ENCODE peak calls at places on chromosomes 4 and X, in nine cellular contexts. W is activated CD4-positive, alpha-beta T cell treated with anti-CD3 and anti-CD28 coated beads, Interleukin-2, amount 10 ng/mL, durations not matched to agents 7 days and 5 days; T is NCI-H2029; I is amniotic epithelial cell; H is Panc1; X is BJ; K is progenitor cell of endocrine pancreas; Z is AG09309; M is C1 segment of cervical spinal cord. G is an unnamed sample.

GRCh38 chrX:73668779-73669178 is 105.8 kb downstream of the CHIC1 start:
- DNase-seq in W (no peak), T (no peak), I (no peak), H (no peak), X (no peak), K (no peak), Z (no peak), M (no peak), G (peak)

GRCh38 chr4:7788193-7788592 is 151.5 kb downstream of the AFAP1 start:
- DNase-seq in W (no peak), T (no peak), I (no peak), H (no peak), X (no peak), K (no peak), Z (no peak), M (no peak), G (no peak)

GRCh38 chr4:66489370-66489769 is 819.1 kb upstream of the EPHA5 start:
- DNase-seq in W (no peak), T (no peak), I (no peak), H (no peak), X (no peak), K (no peak), Z (no peak), M (no peak), G (no peak)

GRCh38 chr4:1090465-1091440 is 22.6 kb downstream of the RNF212 start:
- DNase-seq in W (no peak), T (no peak), I (no peak), H (no peak), X (no peak), K (no peak), Z (no peak), M (no peak), G (no peak)

GRCh38 chr4:4574792-4575191 is 32.9 kb upstream of the STX18 start:
- DNase-seq in W (peak), T (no peak), I (peak), H (peak), X (peak), K (no peak), Z (peak), M (peak), G (peak)

GRCh38 chr4:154618708-154619315 is 6.4 kb upstream of the FGG start:
- DNase-seq in W (peak), T (no peak), I (peak), H (no peak), X (no peak), K (peak), Z (no peak), M (peak), G (peak)

GRCh38 chr4:71062436-71062835 is 69.0 kb downstream of the DCK start:
- DNase-seq in W (no peak), T (no peak), I (no peak), H (no peak), X (no peak), K (no peak), Z (no peak), M (no peak), G (no peak)

GRCh38 chr4:99762728-99763127 is 53.9 kb upstream of the DAPP1 start:
- DNase-seq in W (no peak), T (no peak), I (no peak), H (no peak), X (no peak), K (no peak), Z (no peak), M (no peak), G (no peak)

GRCh38 chr4:141388483-141388882 is 167.8 kb downstream of the ZNF330 start:
- DNase-seq in W (no peak), T (no peak), I (peak), H (no peak), X (peak), K (no peak), Z (peak), M (no peak), G (no peak)

GRCh38 chrX:19823031-19823430 is 64.4 kb downstream of the SH3KBP1 start:
- DNase-seq in W (no peak), T (no peak), I (no peak), H (no peak), X (no peak), K (no peak), Z (no peak), M (no peak), G (no peak)

GRCh38 chrX:153495362-153495751 is 577 bp downstream of the BGN start:
- DNase-seq in W (no peak), T (no peak), I (no peak), H (no peak), X (no peak), K (no peak), Z (no peak), M (peak), G (peak)

GRCh38 chrX:130975947-130976346 is 72.9 kb upstream of the ENOX2 start:
- DNase-seq in W (peak), T (peak), I (peak), H (peak), X (no peak), K (peak), Z (peak), M (no peak), G (no peak)

GRCh38 chrX:107429090-107429489 is 20.4 kb upstream of the FRMPD3 start:
- DNase-seq in W (peak), T (peak), I (peak), H (no peak), X (no peak), K (no peak), Z (no peak), M (no peak), G (no peak)

GRCh38 chr4:95248713-95249401 is 299.9 kb downstream of the UNC5C start:
- DNase-seq in W (no peak), T (no peak), I (no peak), H (no peak), X (no peak), K (no peak), Z (no peak), M (no peak), G (no peak)

GRCh38 chrX:112798736-112799135 is 41.9 kb downstream of the AMOT start:
- DNase-seq in W (no peak), T (no peak), I (no peak), H (no peak), X (no peak), K (no peak), Z (no peak), M (no peak), G (no peak)

GRCh38 chrX:112636951-112637541 is 42.7 kb downstream of the LHFPL1 start:
- DNase-seq in W (no peak), T (no peak), I (peak), H (no peak), X (peak), K (no peak), Z (peak), M (no peak), G (no peak)

GRCh38 chrX:9269134-9269533 is 195.7 kb upstream of the TBL1X start:
- DNase-seq in W (no peak), T (no peak), I (no peak), H (no peak), X (no peak), K (no peak), Z (no peak), M (no peak), G (no peak)

GRCh38 chr4:2671267-2671895 is 84.8 kb downstream of the TNIP2 start:
- DNase-seq in W (no peak), T (peak), I (no peak), H (no peak), X (no peak), K (no peak), Z (no peak), M (no peak), G (no peak)

GRCh38 chrX:152638443-152638904 is 779 bp downstream of the GABRQ start:
- DNase-seq in W (no peak), T (no peak), I (no peak), H (no peak), X (no peak), K (no peak), Z (no peak), M (no peak), G (no peak)

GRCh38 chr4:99205104-99205979 is 13.7 kb downstream of the ADH6 start:
- DNase-seq in W (no peak), T (no peak), I (peak), H (no peak), X (no peak), K (no peak), Z (no peak), M (no peak), G (no peak)

GRCh38 chrX:19585370-19586082 is 70.2 kb upstream of the MAP3K15 start:
- DNase-seq in W (no peak), T (no peak), I (no peak), H (no peak), X (no peak), K (no peak), Z (no peak), M (no peak), G (no peak)

GRCh38 chrX:47751670-47752069 is 85.0 kb upstream of the ZNF81 start:
- DNase-seq in W (peak), T (no peak), I (peak), H (no peak), X (no peak), K (no peak), Z (no peak), M (no peak), G (peak)

GRCh38 chr4:89284828-89285227 is 22.8 kb downstream of the GPRIN3 start:
- DNase-seq in W (no peak), T (no peak), I (no peak), H (no peak), X (no peak), K (no peak), Z (no peak), M (no peak), G (no peak)

GRCh38 chrX:64265265-64265664 is 34.9 kb upstream of the ASB12 start:
- DNase-seq in W (no peak), T (no peak), I (no peak), H (no peak), X (no peak), K (no peak), Z (no peak), M (no peak), G (no peak)

GRCh38 chrX:27555514-27555913 is 34.6 kb upstream of the DCAF8L2 start:
- DNase-seq in W (no peak), T (no peak), I (peak), H (no peak), X (no peak), K (no peak), Z (no peak), M (no peak), G (no peak)

GRCh38 chr4:149715822-149716585 is 99.6 kb downstream of the IQCM start:
- DNase-seq in W (no peak), T (no peak), I (no peak), H (no peak), X (no peak), K (no peak), Z (no peak), M (no peak), G (no peak)

GRCh38 chrX:148629435-148629834 is 129.0 kb downstream of the AFF2 start:
- DNase-seq in W (no peak), T (no peak), I (no peak), H (no peak), X (no peak), K (no peak), Z (no peak), M (peak), G (peak)

GRCh38 chr4:114108869-114109268 is 129.4 kb upstream of the ARSJ start:
- DNase-seq in W (no peak), T (no peak), I (peak), H (no peak), X (no peak), K (no peak), Z (no peak), M (no peak), G (no peak)

GRCh38 chr4:54575919-54576318 is 81.8 kb upstream of the KIT start:
- DNase-seq in W (no peak), T (no peak), I (no peak), H (no peak), X (no peak), K (no peak), Z (no peak), M (no peak), G (no peak)

GRCh38 chr4:57191523-57192034 is 81.4 kb upstream of the IGFBP7 start:
- DNase-seq in W (no peak), T (peak), I (peak), H (no peak), X (no peak), K (no peak), Z (no peak), M (no peak), G (no peak)

GRCh38 chr4:4311193-4311592 is 21.1 kb downstream of the ZBTB49 start:
- DNase-seq in W (no peak), T (no peak), I (no peak), H (no peak), X (no peak), K (no peak), Z (no peak), M (no peak), G (no peak)

GRCh38 chr4:33650036-33650435 is 2594.3 kb downstream of the ARAP2 start:
- DNase-seq in W (no peak), T (no peak), I (peak), H (no peak), X (no peak), K (no peak), Z (no peak), M (no peak), G (no peak)

GRCh38 chr4:76856183-76856969 is 41.6 kb downstream of the SOWAHB start:
- DNase-seq in W (no peak), T (no peak), I (peak), H (no peak), X (peak), K (no peak), Z (peak), M (no peak), G (no peak)

GRCh38 chrX:4932790-4933189 is 1219.3 kb upstream of the PRKX start:
- DNase-seq in W (no peak), T (no peak), I (no peak), H (no peak), X (no peak), K (no peak), Z (no peak), M (no peak), G (no peak)

GRCh38 chr4:1462768-1463075 is 56.5 kb upstream of the NKX1-1 start:
- DNase-seq in W (no peak), T (no peak), I (no peak), H (no peak), X (no peak), K (no peak), Z (no peak), M (no peak), G (no peak)

GRCh38 chr4:38837849-38838248 is 18.8 kb downstream of the TLR6 start:
- DNase-seq in W (no peak), T (no peak), I (peak), H (no peak), X (no peak), K (no peak), Z (no peak), M (no peak), G (no peak)

GRCh38 chrX:150933945-150934350 is 35.5 kb upstream of the CD99L2 start:
- DNase-seq in W (no peak), T (no peak), I (no peak), H (no peak), X (peak), K (no peak), Z (peak), M (no peak), G (no peak)

G was measured in left ventricle myocardium superior.